ENCODE peak calls at places on chromosomes 7 and 10, in six cellular contexts. B, Q, H, K, G and X are unnamed samples.

GRCh38 chr7:142776206-142776844 is 5.6 kb downstream of the PRSS2 start:
- DNase-seq in B (peak), Q (no peak), H (no peak), K (peak), G (no peak), X (no peak)

GRCh38 chr7:16762177-16762576 is 8.6 kb downstream of the TSPAN13 start:
- DNase-seq in B (no peak), Q (no peak), H (no peak), K (no peak), G (no peak), X (no peak)

GRCh38 chr10:5143137-5143536 is 41.8 kb downstream of the AKR1C8 start:
- DNase-seq in B (no peak), Q (no peak), H (no peak), K (no peak), G (no peak), X (no peak)

GRCh38 chr10:129807211-129807610 is 156.9 kb downstream of the EBF3 start:
- DNase-seq in B (no peak), Q (no peak), H (no peak), K (no peak), G (no peak), X (no peak)

GRCh38 chr10:110214380-110214826 is 7.0 kb downstream of the MXI1 start:
- DNase-seq in B (no peak), Q (no peak), H (no peak), K (peak), G (peak), X (no peak)

GRCh38 chr10:80283119-80283518 is 6.3 kb downstream of the MAT1A start:
- DNase-seq in B (no peak), Q (no peak), H (no peak), K (no peak), G (no peak), X (no peak)

GRCh38 chr7:118918556-118918955 is 694.1 kb downstream of the ANKRD7 start:
- DNase-seq in B (peak), Q (no peak), H (no peak), K (peak), G (peak), X (no peak)

GRCh38 chr10:34862892-34863291 is 47.8 kb upstream of the PARD3 start:
- DNase-seq in B (no peak), Q (peak), H (no peak), K (no peak), G (no peak), X (no peak)

GRCh38 chr10:14742815-14743214 is 31.9 kb downstream of the FAM107B start:
- DNase-seq in B (no peak), Q (peak), H (no peak), K (no peak), G (peak), X (peak)

GRCh38 chr7:151809156-151809863 is 67.6 kb downstream of the PRKAG2 start:
- DNase-seq in B (no peak), Q (no peak), H (no peak), K (no peak), G (no peak), X (no peak)
- H3K4me3 ChIP-seq in B (no peak), Q (no peak), H (no peak), K (no peak), G (no peak), X (no peak)

GRCh38 chr10:62804384-62805138 is at the start of gene ADO:
- DNase-seq in B (peak), Q (peak), H (no peak), K (peak), G (peak), X (no peak)
- TF ChIP-seq CTCF in B (no peak), Q (peak), H (no peak), K (no peak), G (no peak), X (no peak)

GRCh38 chr10:101828734-101829551 is 10.7 kb upstream of the OGA start:
- DNase-seq in B (no peak), Q (no peak), H (no peak), K (no peak), G (no peak), X (no peak)
- H3K4me3 ChIP-seq in B (peak), Q (peak), H (no peak), K (peak), G (no peak), X (no peak)

GRCh38 chr7:64183126-64183742 is 23.8 kb upstream of the ZNF735 start:
- DNase-seq in B (no peak), Q (no peak), H (no peak), K (no peak), G (no peak), X (no peak)
- TF ChIP-seq CTCF in B (no peak), Q (peak), H (peak), K (peak), G (peak), X (peak)

GRCh38 chr10:23793577-23793976 is 354.7 kb downstream of the OTUD1 start:
- DNase-seq in B (no peak), Q (no peak), H (no peak), K (no peak), G (no peak), X (no peak)
- H3K4me3 ChIP-seq in B (no peak), Q (no peak), H (no peak), K (no peak), G (no peak), X (no peak)

GRCh38 chr7:69211739-69212138 is 386.5 kb upstream of the AUTS2 start:
- DNase-seq in B (no peak), Q (no peak), H (no peak), K (no peak), G (peak), X (no peak)
- TF ChIP-seq CTCF in B (no peak), Q (no peak), H (no peak), K (no peak), G (peak), X (peak)